ENCODE peak calls at places on chromosomes 16 and 17, in four cellular contexts. One of them, this sample, is unnamed.

GRCh38 chr17:14373587-14374259 is 72.8 kb downstream of the HS3ST3B1 start:
- DNase-seq in EH: peak; percentile 27
- DNase-seq in T47D: no peak
- DNase-seq in SK-N-MC: no peak
- DNase-seq in this sample: peak; percentile 70

GRCh38 chr17:50952889-50953288 is 86.7 kb upstream of the TOB1 start:
- DNase-seq in EH: no peak
- DNase-seq in T47D: no peak
- DNase-seq in SK-N-MC: no peak
- DNase-seq in this sample: no peak

GRCh38 chr17:600576-601301 is 113.9 kb downstream of the VPS53 start:
- DNase-seq in EH: peak; percentile 81
- DNase-seq in T47D: no peak
- DNase-seq in SK-N-MC: no peak
- DNase-seq in this sample: no peak

GRCh38 chr17:51150932-51151331 is 2.4 kb upstream of the NME1 start:
- DNase-seq in EH: no peak
- DNase-seq in T47D: no peak
- DNase-seq in SK-N-MC: no peak
- DNase-seq in this sample: no peak

GRCh38 chr16:58264961-58265479 is 29.8 kb downstream of the PRSS54 start:
- DNase-seq in EH: peak; percentile 80
- DNase-seq in T47D: no peak
- DNase-seq in SK-N-MC: no peak
- DNase-seq in this sample: peak; percentile 76

GRCh38 chr17:55806745-55807466 is 56.1 kb downstream of the PCTP start:
- DNase-seq in EH: no peak
- DNase-seq in T47D: no peak
- DNase-seq in SK-N-MC: no peak
- DNase-seq in this sample: no peak

GRCh38 chr17:39662551-39663339 is 2.4 kb upstream of the TCAP start:
- DNase-seq in EH: no peak
- DNase-seq in T47D: no peak
- DNase-seq in SK-N-MC: no peak
- DNase-seq in this sample: no peak

GRCh38 chr16:977896-978295 is 3.7 kb upstream of the SOX8 start:
- DNase-seq in EH: no peak
- DNase-seq in T47D: no peak
- DNase-seq in SK-N-MC: no peak
- DNase-seq in this sample: no peak

GRCh38 chr16:67284699-67285646 is 5.6 kb downstream of the PLEKHG4 start:
- DNase-seq in EH: peak; percentile 44
- DNase-seq in T47D: peak; percentile 72
- DNase-seq in SK-N-MC: no peak
- DNase-seq in this sample: peak; percentile 64

GRCh38 chr16:56669005-56669839 is at the start of gene MT1H:
- DNase-seq in EH: no peak
- DNase-seq in T47D: no peak
- DNase-seq in SK-N-MC: no peak
- DNase-seq in this sample: no peak

GRCh38 chr17:41880130-41880529 is 14.9 kb upstream of the KLHL11 start:
- DNase-seq in EH: no peak
- DNase-seq in T47D: no peak
- DNase-seq in SK-N-MC: no peak
- DNase-seq in this sample: no peak

GRCh38 chr16:54620197-54620596 is 310.5 kb upstream of the IRX5 start:
- DNase-seq in EH: no peak
- DNase-seq in T47D: no peak
- DNase-seq in SK-N-MC: no peak
- DNase-seq in this sample: no peak

GRCh38 chr17:79737046-79737921 is 6.5 kb downstream of the ENPP7 start:
- DNase-seq in EH: no peak
- DNase-seq in T47D: no peak
- DNase-seq in SK-N-MC: no peak
- DNase-seq in this sample: no peak

GRCh38 chr17:39729280-39729851 is 966 bp downstream of the MIEN1 start:
- DNase-seq in EH: peak; percentile 26
- DNase-seq in T47D: no peak
- DNase-seq in SK-N-MC: no peak
- DNase-seq in this sample: peak; percentile 24

GRCh38 chr17:19833914-19834313 is 33.8 kb downstream of the ULK2 start:
- DNase-seq in EH: no peak
- DNase-seq in T47D: no peak
- DNase-seq in SK-N-MC: no peak
- DNase-seq in this sample: no peak

GRCh38 chr16:23710008-23710407 is 3.0 kb downstream of the ERN2 start:
- DNase-seq in EH: no peak
- DNase-seq in T47D: no peak
- DNase-seq in SK-N-MC: no peak
- DNase-seq in this sample: no peak

GRCh38 chr17:81027591-81028505 is 7.1 kb upstream of the BAIAP2 start:
- DNase-seq in EH: no peak
- DNase-seq in T47D: no peak
- DNase-seq in SK-N-MC: no peak
- DNase-seq in this sample: no peak

GRCh38 chr17:47864791-47865216 is 13.8 kb upstream of the SP6 start:
- DNase-seq in EH: peak; percentile 57
- DNase-seq in T47D: no peak
- DNase-seq in SK-N-MC: peak; percentile 74
- DNase-seq in this sample: no peak

GRCh38 chr17:32912218-32912897 is 15.6 kb upstream of the TMEM98 start:
- DNase-seq in EH: peak; percentile 91
- DNase-seq in T47D: peak; percentile 88
- DNase-seq in SK-N-MC: no peak
- DNase-seq in this sample: peak; percentile 64

GRCh38 chr16:68972720-68973119 is 129.4 kb downstream of the TANGO6 start:
- DNase-seq in EH: peak; percentile 74
- DNase-seq in T47D: no peak
- DNase-seq in SK-N-MC: no peak
- DNase-seq in this sample: peak; percentile 61

GRCh38 chr17:42248351-42249179 is 27.6 kb downstream of the STAT5B start:
- DNase-seq in EH: peak; percentile 70
- DNase-seq in T47D: no peak
- DNase-seq in SK-N-MC: no peak
- DNase-seq in this sample: peak; percentile 89

GRCh38 chr17:5019475-5019956 is 15.7 kb downstream of the SLC52A1 start:
- DNase-seq in EH: peak; percentile 34
- DNase-seq in T47D: no peak
- DNase-seq in SK-N-MC: no peak
- DNase-seq in this sample: no peak

GRCh38 chr16:88854306-88855111 is 2.2 kb downstream of the GALNS start:
- DNase-seq in EH: no peak
- DNase-seq in T47D: no peak
- DNase-seq in SK-N-MC: no peak
- DNase-seq in this sample: peak; percentile 60

GRCh38 chr17:46942441-46943217 is 19.7 kb downstream of the GOSR2 start:
- DNase-seq in EH: peak; percentile 79
- DNase-seq in T47D: peak; percentile 78
- DNase-seq in SK-N-MC: peak; percentile 47
- DNase-seq in this sample: peak; percentile 72

GRCh38 chr17:60390881-60391418 is 983 bp downstream of the USP32 start:
- DNase-seq in EH: peak; percentile 60
- DNase-seq in T47D: no peak
- DNase-seq in SK-N-MC: no peak
- DNase-seq in this sample: peak; percentile 78

GRCh38 chr16:2007081-2007836 is 2.4 kb downstream of the ZNF598 start:
- DNase-seq in EH: no peak
- DNase-seq in T47D: no peak
- DNase-seq in SK-N-MC: no peak
- DNase-seq in this sample: no peak

GRCh38 chr16:86427327-86427935 is 82.9 kb upstream of the FOXF1 start:
- DNase-seq in EH: peak; percentile 37
- DNase-seq in T47D: no peak
- DNase-seq in SK-N-MC: no peak
- DNase-seq in this sample: no peak

GRCh38 chr16:3057181-3058166 is 8.0 kb upstream of the IL32 start:
- DNase-seq in EH: no peak
- DNase-seq in T47D: no peak
- DNase-seq in SK-N-MC: no peak
- DNase-seq in this sample: no peak

GRCh38 chr17:10170233-10170632 is 28.2 kb downstream of the GAS7 start:
- DNase-seq in EH: no peak
- DNase-seq in T47D: no peak
- DNase-seq in SK-N-MC: no peak
- DNase-seq in this sample: no peak

GRCh38 chr16:85996843-85997242 is 97.9 kb downstream of the IRF8 start:
- DNase-seq in EH: no peak
- DNase-seq in T47D: no peak
- DNase-seq in SK-N-MC: no peak
- DNase-seq in this sample: no peak

GRCh38 chr17:2392252-2393183 is 8.3 kb downstream of the MNT start:
- DNase-seq in EH: peak; percentile 97
- DNase-seq in T47D: peak; percentile 71
- DNase-seq in SK-N-MC: no peak
- DNase-seq in this sample: peak; percentile 93

This sample was measured in myocyte.